ENCODE peak calls at places on chromosomes 2 and 18, in six cellular contexts. One of them, this sample, is unnamed.

GRCh38 chr2:72278046-72278445 is 130.4 kb upstream of the CYP26B1 start:
- DNase-seq in AG04450: peak
- DNase-seq in substantia nigra: no peak
- DNase-seq in GM23248: peak
- DNase-seq in right lobe of liver: no peak
- DNase-seq in KG1: no peak
- DNase-seq in this sample: no peak

GRCh38 chr2:203534486-203535077 is 519 bp downstream of the RAPH1 start:
- DNase-seq in AG04450: no peak
- DNase-seq in substantia nigra: peak
- DNase-seq in GM23248: peak
- DNase-seq in right lobe of liver: peak
- DNase-seq in KG1: no peak
- DNase-seq in this sample: peak

GRCh38 chr18:35478520-35479435 is 19.0 kb downstream of the INO80C start:
- DNase-seq in AG04450: no peak
- DNase-seq in substantia nigra: peak
- DNase-seq in GM23248: peak
- DNase-seq in right lobe of liver: peak
- DNase-seq in KG1: no peak
- DNase-seq in this sample: no peak

GRCh38 chr2:108938069-108938710 is 50.8 kb downstream of the EDAR start:
- DNase-seq in AG04450: peak
- DNase-seq in substantia nigra: no peak
- DNase-seq in GM23248: no peak
- DNase-seq in right lobe of liver: no peak
- DNase-seq in KG1: peak
- DNase-seq in this sample: no peak

GRCh38 chr2:240168546-240169361 is 28.3 kb upstream of the OTOS start:
- DNase-seq in AG04450: no peak
- DNase-seq in substantia nigra: no peak
- DNase-seq in GM23248: no peak
- DNase-seq in right lobe of liver: peak
- DNase-seq in KG1: no peak
- DNase-seq in this sample: no peak

GRCh38 chr2:79723830-79724229 is 211.0 kb downstream of the CTNNA2 start:
- DNase-seq in AG04450: peak
- DNase-seq in substantia nigra: no peak
- DNase-seq in GM23248: peak
- DNase-seq in right lobe of liver: no peak
- DNase-seq in KG1: no peak
- DNase-seq in this sample: no peak

GRCh38 chr2:213220967-213221603 is 63.2 kb upstream of the SPAG16 start:
- DNase-seq in AG04450: no peak
- DNase-seq in substantia nigra: no peak
- DNase-seq in GM23248: no peak
- DNase-seq in right lobe of liver: no peak
- DNase-seq in KG1: no peak
- DNase-seq in this sample: no peak

GRCh38 chr18:3221496-3221895 is 1.7 kb upstream of the MYOM1 start:
- DNase-seq in AG04450: no peak
- DNase-seq in substantia nigra: no peak
- DNase-seq in GM23248: no peak
- DNase-seq in right lobe of liver: no peak
- DNase-seq in KG1: no peak
- DNase-seq in this sample: no peak

GRCh38 chr2:196591004-196591403 is 48.5 kb upstream of the CCDC150 start:
- DNase-seq in AG04450: no peak
- DNase-seq in substantia nigra: no peak
- DNase-seq in GM23248: no peak
- DNase-seq in right lobe of liver: no peak
- DNase-seq in KG1: no peak
- DNase-seq in this sample: no peak

GRCh38 chr2:9401059-9401547 is 22.2 kb downstream of the ITGB1BP1 start:
- DNase-seq in AG04450: no peak
- DNase-seq in substantia nigra: no peak
- DNase-seq in GM23248: no peak
- DNase-seq in right lobe of liver: no peak
- DNase-seq in KG1: no peak
- DNase-seq in this sample: no peak

GRCh38 chr2:205673312-205673711 is 9.0 kb upstream of the NRP2 start:
- DNase-seq in AG04450: no peak
- DNase-seq in substantia nigra: no peak
- DNase-seq in GM23248: no peak
- DNase-seq in right lobe of liver: no peak
- DNase-seq in KG1: no peak
- DNase-seq in this sample: no peak

GRCh38 chr18:35513181-35513932 is 15.6 kb upstream of the INO80C start:
- DNase-seq in AG04450: no peak
- DNase-seq in substantia nigra: no peak
- DNase-seq in GM23248: peak
- DNase-seq in right lobe of liver: no peak
- DNase-seq in KG1: no peak
- DNase-seq in this sample: no peak

GRCh38 chr2:209496586-209496982 is 72.7 kb downstream of the MAP2 start:
- DNase-seq in AG04450: no peak
- DNase-seq in substantia nigra: no peak
- DNase-seq in GM23248: peak
- DNase-seq in right lobe of liver: no peak
- DNase-seq in KG1: no peak
- DNase-seq in this sample: no peak